ENCODE peak calls at places on chromosomes 16 and 17, in nine cellular contexts. B is left ventricle myocardium inferior, S is fibroblast of lung, A is heart left ventricle, N is IMR-90, V is SJCRH30, K is small intestine, R is PC-3, C is neuronal stem cell. T is an unnamed sample. For H3K27me3, the result is how much of the 10 kb centered on the place peaks cover.

GRCh38 chr17:78694805-78695531 is 87.1 kb downstream of the CYTH1 start:
- DNase-seq in B (no peak), S (no peak), A (no peak), N (no peak), V (no peak), K (no peak), R (no peak), C (no peak), T (no peak)

GRCh38 chr17:3978421-3979275 is 14.4 kb upstream of the ATP2A3 start:
- DNase-seq in B (no peak), S (peak), A (no peak), N (no peak), V (peak), K (peak), R (peak), C (no peak), T (peak)

GRCh38 chr16:24820522-24820921 is 25.2 kb upstream of the SLC5A11 start:
- DNase-seq in B (no peak), S (no peak), A (no peak), N (peak), V (no peak), K (no peak), R (no peak), C (no peak), T (no peak)

GRCh38 chr16:79653337-79654000 is 52.9 kb upstream of the MAF start:
- DNase-seq in B (peak), S (peak), A (peak), N (no peak), V (peak), K (peak), R (no peak), C (no peak), T (no peak)

GRCh38 chr17:7215652-7216139 is 3.9 kb downstream of the DLG4 start:
- DNase-seq in B (no peak), S (peak), A (no peak), N (peak), V (no peak), K (no peak), R (no peak), C (no peak), T (peak)

GRCh38 chr16:3492356-3492755 is 2.9 kb downstream of the C16orf90 start:
- DNase-seq in B (no peak), S (no peak), A (no peak), N (no peak), V (no peak), K (no peak), R (no peak), C (no peak), T (peak)

GRCh38 chr17:28173801-28174200 is 131.3 kb downstream of the NLK start:
- DNase-seq in B (no peak), S (peak), A (no peak), N (no peak), V (no peak), K (no peak), R (no peak), C (no peak), T (no peak)

GRCh38 chr17:68906638-68907037 is 48.6 kb downstream of the ABCA8 start:
- DNase-seq in B (no peak), S (peak), A (no peak), N (peak), V (no peak), K (peak), R (peak), C (no peak), T (peak)

GRCh38 chr16:31129568-31130335 is 5.8 kb downstream of the PRSS8 start:
- DNase-seq in B (peak), S (peak), A (peak), N (no peak), V (no peak), K (peak), R (no peak), C (no peak), T (peak)

GRCh38 chr17:59607817-59608403 is 11.8 kb upstream of the CLTC start:
- DNase-seq in B (no peak), S (no peak), A (no peak), N (no peak), V (peak), K (no peak), R (peak), C (no peak), T (peak)

GRCh38 chr17:50491510-50491909 is 12.8 kb downstream of the RSAD1 start:
- DNase-seq in B (no peak), S (no peak), A (no peak), N (no peak), V (no peak), K (no peak), R (no peak), C (no peak), T (no peak)

GRCh38 chr16:73771676-73772075 is 524.9 kb upstream of the PSMD7 start:
- DNase-seq in B (no peak), S (peak), A (no peak), N (no peak), V (no peak), K (no peak), R (no peak), C (no peak), T (no peak)

GRCh38 chr17:30323262-30323894 is 10.5 kb downstream of the TMIGD1 start:
- DNase-seq in B (no peak), S (no peak), A (no peak), N (no peak), V (peak), K (no peak), R (no peak), C (no peak), T (no peak)

GRCh38 chr17:2362881-2363280 is 25.6 kb downstream of the SGSM2 start:
- DNase-seq in B (no peak), S (no peak), A (no peak), N (no peak), V (no peak), K (no peak), R (no peak), C (no peak), T (no peak)

GRCh38 chr17:72806011-72806410 is 286.5 kb downstream of the SLC39A11 start:
- DNase-seq in B (no peak), S (peak), A (no peak), N (peak), V (no peak), K (no peak), R (no peak), C (no peak), T (no peak)

GRCh38 chr17:58755577-58756245 is at the start of gene PPM1E:
- DNase-seq in B (peak), S (peak), A (peak), N (peak), V (peak), K (peak), R (peak), C (peak), T (peak)

GRCh38 chr16:47392114-47392513 is 68.7 kb downstream of the ITFG1 start:
- DNase-seq in B (no peak), S (peak), A (no peak), N (no peak), V (peak), K (peak), R (peak), C (no peak), T (no peak)

GRCh38 chr16:80899804-80900592 is 95.6 kb upstream of the CDYL2 start:
- DNase-seq in B (peak), S (peak), A (peak), N (peak), V (peak), K (peak), R (peak), C (no peak), T (no peak)

GRCh38 chr16:6576646-6577045 is 756.0 kb upstream of the RBFOX1 start:
- DNase-seq in B (no peak), S (no peak), A (no peak), N (no peak), V (no peak), K (no peak), R (no peak), C (no peak), T (no peak)

GRCh38 chr17:50943575-50943933 is 77.4 kb upstream of the TOB1 start:
- DNase-seq in B (no peak), S (no peak), A (no peak), N (no peak), V (no peak), K (peak), R (no peak), C (no peak), T (no peak)

GRCh38 chr16:66304151-66304550 is 62.3 kb upstream of the CDH5 start:
- DNase-seq in B (no peak), S (no peak), A (no peak), N (no peak), V (no peak), K (no peak), R (no peak), C (no peak), T (no peak)

GRCh38 chr17:83202002-83203000 is 122.9 kb downstream of the METRNL start:
- DNase-seq in B (peak), S (no peak), A (peak), N (no peak), V (no peak), K (no peak), R (no peak), C (no peak), T (no peak)

GRCh38 chr17:9346296-9346926 is 229.2 kb downstream of the STX8 start:
- DNase-seq in B (no peak), S (peak), A (no peak), N (peak), V (no peak), K (no peak), R (no peak), C (no peak), T (no peak)

GRCh38 chr17:66533572-66533971 is 231.2 kb downstream of the PRKCA start:
- DNase-seq in B (no peak), S (peak), A (no peak), N (peak), V (no peak), K (no peak), R (no peak), C (peak), T (peak)

GRCh38 chr17:68396795-68397536 is 60.3 kb downstream of the WIPI1 start:
- DNase-seq in B (no peak), S (no peak), A (no peak), N (no peak), V (no peak), K (no peak), R (no peak), C (no peak), T (no peak)

GRCh38 chr16:31253642-31254045 is 6.1 kb upstream of the ITGAM start:
- DNase-seq in B (peak), S (no peak), A (peak), N (no peak), V (no peak), K (peak), R (no peak), C (no peak), T (no peak)

GRCh38 chr17:50653738-50654137 is 19.1 kb downstream of the ABCC3 start:
- DNase-seq in B (no peak), S (no peak), A (no peak), N (no peak), V (no peak), K (no peak), R (no peak), C (no peak), T (no peak)

GRCh38 chr17:61394630-61395408 is 4.8 kb upstream of the TBX2 start:
- DNase-seq in B (no peak), S (no peak), A (no peak), N (peak), V (peak), K (no peak), R (no peak), C (no peak), T (no peak)

GRCh38 chr16:12236491-12237030 is 260.0 kb downstream of the SNX29 start:
- DNase-seq in B (no peak), S (peak), A (no peak), N (peak), V (no peak), K (no peak), R (no peak), C (no peak), T (no peak)

GRCh38 chr17:72715906-72716572 is 376.4 kb downstream of the SLC39A11 start:
- DNase-seq in B (no peak), S (peak), A (no peak), N (peak), V (peak), K (no peak), R (peak), C (no peak), T (no peak)

GRCh38 chr16:3722508-3722907 is 5.2 kb upstream of the TRAP1 start:
- DNase-seq in B (no peak), S (no peak), A (no peak), N (no peak), V (no peak), K (no peak), R (no peak), C (no peak), T (no peak)

GRCh38 chr16:69567031-69567680 is 1.4 kb downstream of the NFAT5 start:
- DNase-seq in B (no peak), S (peak), A (no peak), N (peak), V (no peak), K (peak), R (peak), C (no peak), T (no peak)

GRCh38 chr17:32303861-32304288 is 38.1 kb downstream of the C17orf75 start:
- DNase-seq in B (no peak), S (no peak), A (no peak), N (no peak), V (no peak), K (no peak), R (no peak), C (no peak), T (no peak)

GRCh38 chr16:82533161-82533560 is 93.6 kb upstream of the CDH13 start:
- DNase-seq in B (no peak), S (no peak), A (no peak), N (no peak), V (no peak), K (no peak), R (no peak), C (no peak), T (no peak)

GRCh38 chr16:3920206-3920605 is 39.7 kb upstream of the CREBBP start:
- DNase-seq in B (no peak), S (no peak), A (no peak), N (no peak), V (no peak), K (no peak), R (no peak), C (no peak), T (no peak)

DNA sequence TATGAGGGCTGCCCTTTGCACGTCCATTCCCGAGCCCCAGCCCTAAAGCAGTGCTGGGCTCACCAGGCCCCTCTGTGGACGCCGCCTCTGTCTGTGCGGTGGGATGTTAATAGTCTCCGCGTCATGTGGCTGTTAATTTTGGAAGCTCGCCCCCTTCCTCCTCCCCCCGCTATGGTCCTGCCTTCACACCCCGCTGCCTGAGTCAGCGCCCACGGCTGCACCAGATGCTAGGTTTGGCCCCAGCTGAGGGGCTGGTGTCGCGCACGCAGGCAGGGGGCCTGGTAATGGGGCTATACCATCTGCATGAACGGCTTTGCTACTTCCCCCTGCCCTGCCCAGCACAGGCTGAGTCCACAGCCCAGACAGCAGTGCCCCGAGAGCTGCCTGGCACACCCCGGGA is 4.1 kb upstream of the SSTR5 start:
- DNase-seq in B (no peak), S (no peak), A (no peak), N (no peak), V (no peak), K (no peak), R (no peak), C (no peak), T (no peak)
- H3K27me3 ChIP-seq in B (half or more), S (under half), A (half or more), N (half or more), V (under half), K (under half), R (under half), C (under half), T (under half)

GRCh38 chr17:48541036-48541573 is 3.8 kb downstream of the HOXB2 start:
- DNase-seq in B (no peak), S (no peak), A (no peak), N (peak), V (peak), K (no peak), R (no peak), C (no peak), T (no peak)

GRCh38 chr17:48542114-48542955 is 2.6 kb downstream of the HOXB2 start:
- DNase-seq in B (no peak), S (no peak), A (no peak), N (peak), V (peak), K (no peak), R (no peak), C (no peak), T (peak)

GRCh38 chr17:48540213-48540612 is 4.7 kb downstream of the HOXB2 start:
- DNase-seq in B (no peak), S (peak), A (no peak), N (peak), V (no peak), K (no peak), R (no peak), C (no peak), T (no peak)

GRCh38 chr17:48542956-48543853 is 1.7 kb downstream of the HOXB2 start:
- DNase-seq in B (peak), S (no peak), A (peak), N (peak), V (peak), K (peak), R (peak), C (no peak), T (peak)

GRCh38 chr17:48541574-48542113 is 3.3 kb downstream of the HOXB2 start:
- DNase-seq in B (peak), S (no peak), A (peak), N (peak), V (peak), K (no peak), R (no peak), C (no peak), T (peak)
- H3K4me3 ChIP-seq in B (peak), S (peak), A (peak), N (peak), V (peak), K (peak), R (no peak), C (peak), T (peak)

GRCh38 chr17:76233588-76234353 is 6.5 kb downstream of the RNF157 start:
- DNase-seq in B (no peak), S (no peak), A (no peak), N (no peak), V (no peak), K (no peak), R (no peak), C (no peak), T (no peak)

GRCh38 chr17:76236603-76237002 is 3.7 kb downstream of the RNF157 start:
- DNase-seq in B (no peak), S (no peak), A (no peak), N (no peak), V (no peak), K (no peak), R (no peak), C (no peak), T (no peak)

GRCh38 chr17:76235883-76236282 is 4.4 kb downstream of the RNF157 start:
- DNase-seq in B (no peak), S (no peak), A (no peak), N (no peak), V (no peak), K (no peak), R (no peak), C (no peak), T (no peak)

GRCh38 chr17:76232342-76232741 is 8.0 kb downstream of the RNF157 start:
- DNase-seq in B (no peak), S (peak), A (no peak), N (peak), V (no peak), K (no peak), R (peak), C (no peak), T (no peak)

GRCh38 chr17:76234354-76234679 is 6.0 kb downstream of the RNF157 start:
- DNase-seq in B (no peak), S (no peak), A (no peak), N (no peak), V (no peak), K (no peak), R (peak), C (no peak), T (no peak)
- H3K27me3 ChIP-seq in B (under half), S (under half), A (under half), N (under half), V (under half), K (under half), R (under half), C (under half), T (under half)

GRCh38 chr16:78485899-78486221 is 386.4 kb downstream of the WWOX start:
- DNase-seq in B (no peak), S (no peak), A (no peak), N (no peak), V (no peak), K (no peak), R (no peak), C (no peak), T (no peak)
- H3K4me3 ChIP-seq in B (no peak), S (no peak), A (no peak), N (no peak), V (no peak), K (no peak), R (no peak), C (no peak), T (no peak)

DNA sequence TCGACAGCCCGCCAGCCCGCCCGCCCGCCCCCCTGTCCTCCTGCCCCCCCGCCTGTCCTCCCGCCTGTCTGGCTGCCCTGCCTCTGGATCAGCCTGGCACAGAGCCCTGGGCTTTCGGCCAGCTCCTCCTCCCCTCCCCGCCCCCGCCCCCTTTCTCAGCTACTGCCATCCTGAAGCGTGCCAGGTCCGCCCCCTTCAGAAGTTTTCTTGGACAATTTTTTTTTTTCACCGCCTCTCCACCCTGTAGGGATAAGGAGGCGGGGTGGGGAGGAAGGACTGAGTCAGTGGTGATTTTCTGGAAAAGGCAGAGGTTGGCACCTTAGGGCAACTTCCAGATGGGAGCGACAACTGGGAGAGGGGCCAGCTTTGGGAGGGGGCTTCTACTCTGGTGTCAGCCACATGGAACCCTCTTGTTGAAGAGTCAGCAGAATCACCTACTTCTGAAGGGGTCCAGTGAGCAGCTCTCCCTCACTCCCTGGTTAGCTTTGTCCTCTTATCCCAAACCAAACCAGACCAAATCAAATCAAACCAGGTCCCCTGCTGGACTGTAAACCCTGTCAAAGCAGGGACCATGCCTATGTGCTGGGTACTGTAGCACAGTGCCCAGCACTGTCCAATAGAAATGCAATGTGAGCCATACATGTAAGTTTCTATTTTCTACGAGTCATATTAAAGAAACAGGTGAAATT is 19.7 kb downstream of the IGF2BP1 start:
- DNase-seq in B (no peak), S (peak), A (no peak), N (peak), V (no peak), K (peak), R (peak), C (no peak), T (peak)
- H3K27me3 ChIP-seq in B (half or more), S (under half), A (half or more), N (under half), V (under half), K (under half), R (under half), C (under half), T (under half)

DNA sequence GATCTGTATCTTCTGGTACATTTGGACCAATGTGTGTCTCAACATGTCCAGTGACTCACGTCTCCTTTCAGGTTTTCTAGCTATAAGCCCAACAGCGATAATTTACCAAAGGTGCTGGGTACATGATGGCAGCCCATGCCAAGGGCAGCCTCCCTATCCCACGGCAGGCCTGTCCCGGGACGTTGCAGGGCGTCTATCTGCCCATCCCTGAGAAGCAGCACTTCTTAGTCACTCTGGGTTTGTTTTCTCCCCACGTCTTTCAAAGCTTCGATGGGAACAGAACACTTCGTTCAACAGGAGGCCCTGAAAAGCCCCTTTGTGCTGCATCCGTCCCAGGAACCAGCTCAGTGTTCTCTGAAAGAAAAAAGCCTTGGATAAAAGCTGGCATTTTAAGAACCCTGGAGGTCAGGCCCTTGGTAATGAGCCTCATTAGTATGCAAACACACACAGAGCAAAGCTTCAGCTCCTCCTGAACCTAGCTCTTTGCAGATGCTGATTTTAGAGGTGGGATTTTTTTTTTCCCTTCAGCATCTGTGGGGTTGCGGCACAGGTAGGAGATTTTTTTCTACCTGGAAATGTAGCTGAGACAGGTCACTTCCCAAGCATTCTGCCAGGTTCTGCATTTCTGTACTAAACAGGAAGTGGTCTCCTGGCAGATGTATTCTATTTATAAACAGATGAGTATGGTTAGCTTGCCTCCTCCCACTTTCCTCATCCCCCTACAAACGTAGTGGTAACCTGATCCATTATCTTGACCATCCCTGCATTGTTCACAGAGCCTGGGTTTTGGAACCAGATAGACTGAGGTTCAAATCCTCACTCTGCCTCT is 17.5 kb upstream of the MT4 start:
- DNase-seq in B (no peak), S (peak), A (no peak), N (peak), V (peak), K (no peak), R (peak), C (peak), T (peak)
- H3K4me3 ChIP-seq in B (no peak), S (no peak), A (no peak), N (no peak), V (no peak), K (no peak), R (no peak), C (peak), T (no peak)

T was measured in H7.